ENCODE peak calls at places on chromosomes 13 and 19, in four cellular contexts. B, C, V and F are unnamed samples.

GRCh38 chr19:6481541-6482342 is at the start of gene DENND1C:
- DNase-seq in B (peak), V (peak), C (peak), F (no peak)

GRCh38 chr19:38719761-38720558 is 24.3 kb downstream of the CAPN12 start:
- DNase-seq in B (no peak), V (no peak), C (no peak), F (no peak)

GRCh38 chr13:38803566-38803965 is 116.7 kb downstream of the FREM2 start:
- DNase-seq in C (no peak), B (no peak), V (no peak), F (no peak)

GRCh38 chr19:10896851-10897526 is 25.6 kb downstream of the CARM1 start:
- DNase-seq in B (no peak), C (no peak), V (no peak), F (no peak)

GRCh38 chr19:14139944-14140343 is 3.6 kb upstream of the ASF1B start:
- DNase-seq in C (no peak), V (no peak), B (no peak), F (no peak)

GRCh38 chr19:31262673-31263308 is 86.4 kb downstream of the TSHZ3 start:
- DNase-seq in C (no peak), B (no peak), V (no peak), F (no peak)

GRCh38 chr19:18590273-18591272 is 2.0 kb downstream of the REX1BD start:
- DNase-seq in C (no peak), B (no peak), V (no peak), F (peak)

GRCh38 chr13:102877285-102877684 is 31.5 kb downstream of the ERCC5 start:
- DNase-seq in B (no peak), V (no peak), C (no peak), F (peak)

GRCh38 chr19:1592023-1592754 is 476 bp downstream of the MBD3 start:
- DNase-seq in C (peak), V (peak), B (peak), F (peak)

GRCh38 chr19:4386038-4386782 is 14.1 kb downstream of the SH3GL1 start:
- DNase-seq in C (no peak), V (peak), B (no peak), F (no peak)

GRCh38 chr13:59111711-59112110 is 1052.0 kb downstream of the DIAPH3 start:
- DNase-seq in V (no peak), B (no peak), C (no peak), F (no peak)

GRCh38 chr19:43799502-43800142 is 2.6 kb downstream of the LYPD5 start:
- DNase-seq in B (no peak), V (no peak), C (no peak), F (peak)

GRCh38 chr19:54408627-54409026 is 6.6 kb upstream of the TTYH1 start:
- DNase-seq in V (no peak), B (no peak), C (no peak), F (no peak)

GRCh38 chr19:5020368-5020767 is 51.5 kb downstream of the KDM4B start:
- DNase-seq in B (no peak), C (no peak), V (no peak), F (no peak)

GRCh38 chr19:33785795-33786194 is 10.9 kb upstream of the KCTD15 start:
- DNase-seq in C (no peak), V (no peak), B (no peak), F (no peak)

GRCh38 chr13:52405767-52406494 is at the start of gene THSD1:
- DNase-seq in C (peak), B (no peak), V (peak), F (peak)

GRCh38 chr19:2575734-2576481 is 100.0 kb downstream of the GADD45B start:
- DNase-seq in B (no peak), C (no peak), V (peak), F (no peak)

GRCh38 chr19:49761625-49762311 is 1.3 kb downstream of the TSKS start:
- DNase-seq in V (no peak), B (no peak), C (peak), F (no peak)

GRCh38 chr13:79910869-79911540 is 429.9 kb downstream of the SPRY2 start:
- DNase-seq in C (no peak), V (no peak), B (no peak), F (no peak)